ENCODE peak calls at places on chromosomes 6 and 20, in ten cellular contexts. D, B, J, V, H, R, T, L, Y and U are unnamed samples.

GRCh38 chr6:104123227-104123626 is 736.5 kb downstream of the HACE1 start:
- DNase-seq in D (no peak), B (no peak), J (no peak), V (no peak), H (no peak), R (no peak), T (no peak), L (no peak), Y (no peak), U (no peak)

GRCh38 chr6:1589208-1589607 is 20.5 kb upstream of the FOXC1 start:
- DNase-seq in D (no peak), B (no peak), J (no peak), V (no peak), H (no peak), R (no peak), T (no peak), L (no peak), Y (no peak), U (no peak)

GRCh38 chr6:26363882-26364825 is 844 bp upstream of the BTN3A2 start:
- DNase-seq in D (peak; percentile 45), B (no peak), J (no peak), V (peak; percentile 24), H (no peak), R (peak; percentile 24), T (peak; percentile 39), L (no peak), Y (peak; percentile 28), U (no peak)

GRCh38 chr6:70685494-70686180 is 18.0 kb downstream of the SMAP1 start:
- DNase-seq in D (no peak), B (no peak), J (no peak), V (no peak), H (no peak), R (no peak), T (peak; percentile 6), L (no peak), Y (no peak), U (no peak)

GRCh38 chr20:5970381-5970780 is 19.9 kb downstream of the MCM8 start:
- DNase-seq in D (no peak), B (no peak), J (no peak), V (no peak), H (no peak), R (no peak), T (no peak), L (no peak), Y (no peak), U (no peak)

GRCh38 chr20:63773571-63774347 is 34.2 kb downstream of the SLC2A4RG start:
- DNase-seq in D (no peak), B (no peak), J (no peak), V (no peak), H (no peak), R (no peak), T (no peak), L (no peak), Y (no peak), U (no peak)

GRCh38 chr6:10414766-10415592 is at the start of gene TFAP2A:
- DNase-seq in D (peak; percentile 90), B (no peak), J (no peak), V (no peak), H (no peak), R (peak; percentile 16), T (peak; percentile 91), L (no peak), Y (peak; percentile 57), U (peak; percentile 28)

GRCh38 chr20:58992911-58993310 is 11.9 kb downstream of the NELFCD start:
- DNase-seq in D (no peak), B (no peak), J (no peak), V (no peak), H (no peak), R (no peak), T (no peak), L (no peak), Y (no peak), U (no peak)

GRCh38 chr6:47071681-47072080 is 29.5 kb upstream of the ADGRF1 start:
- DNase-seq in D (no peak), B (no peak), J (no peak), V (no peak), H (no peak), R (no peak), T (no peak), L (no peak), Y (no peak), U (no peak)

GRCh38 chr6:47075741-47076421 is 33.7 kb upstream of the ADGRF1 start:
- DNase-seq in D (no peak), B (no peak), J (no peak), V (no peak), H (no peak), R (no peak), T (no peak), L (no peak), Y (no peak), U (no peak)

GRCh38 chr6:47075168-47075567 is 33.0 kb upstream of the ADGRF1 start:
- DNase-seq in D (no peak), B (no peak), J (no peak), V (no peak), H (no peak), R (no peak), T (no peak), L (no peak), Y (no peak), U (no peak)

GRCh38 chr6:47072667-47073066 is 30.5 kb upstream of the ADGRF1 start:
- DNase-seq in D (no peak), B (no peak), J (no peak), V (no peak), H (no peak), R (no peak), T (no peak), L (no peak), Y (no peak), U (no peak)

DNA sequence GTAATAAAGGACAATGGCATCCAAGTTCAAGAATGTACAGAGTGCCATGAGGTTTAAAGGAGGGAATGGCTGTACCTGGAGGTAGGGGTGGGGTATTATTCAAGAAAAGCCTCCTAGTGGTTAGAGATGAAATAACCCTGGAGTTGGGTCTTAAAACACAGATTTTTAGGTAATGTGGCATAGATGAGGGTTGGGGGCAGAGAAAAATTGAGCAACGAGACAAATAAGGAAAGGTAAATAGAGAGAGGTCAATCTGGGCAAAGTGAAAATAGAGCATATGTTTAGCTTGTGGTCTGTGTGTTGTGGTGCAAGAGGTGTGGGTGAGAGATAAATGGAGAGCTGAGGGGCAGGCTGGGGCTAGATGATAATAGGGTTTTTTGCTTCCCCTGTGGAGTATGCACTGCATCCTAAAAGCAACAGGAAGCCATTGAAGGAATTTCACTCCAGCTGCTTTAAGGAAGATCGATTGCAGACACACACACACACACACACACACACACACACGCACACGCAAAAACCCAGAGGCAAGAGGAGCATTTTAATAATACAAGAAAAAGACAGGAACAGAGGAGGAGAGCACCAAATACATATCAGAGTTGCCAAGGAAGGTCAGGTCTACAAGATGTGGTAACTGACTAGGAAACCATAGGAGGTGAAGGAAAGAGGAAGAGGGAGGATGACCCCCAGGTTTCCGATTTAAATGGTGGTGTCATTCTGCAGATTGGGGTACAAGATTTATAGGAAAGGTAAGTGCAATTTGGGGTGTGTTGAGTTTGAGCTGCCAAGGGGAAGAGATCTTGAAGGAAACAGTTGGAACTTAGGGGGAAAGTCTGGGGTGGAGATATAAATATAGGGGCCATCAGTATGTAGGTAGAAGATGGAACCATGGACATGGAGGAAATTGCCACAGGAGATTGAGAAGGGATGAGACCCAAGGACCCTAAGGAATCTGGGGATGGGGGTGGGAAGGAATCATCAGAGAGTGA is 31.3 kb upstream of the ADGRF1 start:
- DNase-seq in D (no peak), B (no peak), J (no peak), V (no peak), H (no peak), R (no peak), T (peak; percentile 41), L (no peak), Y (no peak), U (no peak)
- TF ChIP-seq CTCF in D (no peak), B (no peak), J (no peak), V (no peak), H (peak; percentile 48), R (peak; percentile 49), T (peak; percentile 69), L (peak; percentile 9), Y (peak; percentile 27), U (no peak)

DNA sequence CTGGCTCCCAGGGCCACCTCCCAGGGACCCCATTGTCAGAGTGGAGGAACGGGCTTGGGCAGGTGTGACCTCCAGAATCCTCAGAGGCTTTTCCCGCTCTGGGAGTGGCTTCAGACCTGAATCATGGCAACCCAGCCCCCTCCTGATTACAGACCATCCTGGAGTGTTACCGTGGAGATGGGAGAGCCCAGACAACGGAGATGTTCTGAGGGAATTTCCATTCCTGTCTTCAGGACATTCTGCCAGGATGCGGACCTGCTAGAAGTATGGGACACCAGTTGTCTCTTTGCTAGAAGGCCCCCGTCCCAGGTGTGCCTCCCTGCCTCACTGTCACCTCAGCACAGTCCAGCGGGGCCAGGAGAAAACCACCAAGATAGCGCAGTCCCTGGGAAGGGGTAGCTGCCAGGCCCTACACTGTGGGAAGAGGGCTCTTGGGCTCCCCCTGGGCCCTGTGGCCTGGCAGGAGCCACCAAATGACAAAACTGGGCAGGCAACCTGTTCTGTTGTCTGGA is 109.9 kb downstream of the PSMB1 start:
- DNase-seq in D (no peak), B (peak; percentile 11), J (no peak), V (no peak), H (no peak), R (no peak), T (no peak), L (no peak), Y (no peak), U (no peak)
- TF ChIP-seq CTCF in D (no peak), B (no peak), J (no peak), V (no peak), H (peak; percentile 32), R (peak; percentile 45), T (peak; percentile 32), L (no peak), Y (no peak), U (no peak)

GRCh38 chr6:55445648-55446204 is 118.5 kb downstream of the GFRAL start:
- DNase-seq in D (peak; percentile 60), B (no peak), J (no peak), V (no peak), H (no peak), R (peak; percentile 18), T (peak; percentile 58), L (no peak), Y (peak; percentile 28), U (peak; percentile 10)

GRCh38 chr6:55443238-55444134 is 116.2 kb downstream of the GFRAL start:
- DNase-seq in D (no peak), B (no peak), J (no peak), V (no peak), H (no peak), R (no peak), T (no peak), L (no peak), Y (no peak), U (no peak)

GRCh38 chr6:55450007-55450406 is 122.7 kb downstream of the GFRAL start:
- DNase-seq in D (peak; percentile 56), B (no peak), J (no peak), V (no peak), H (no peak), R (no peak), T (no peak), L (no peak), Y (peak; percentile 4), U (no peak)

GRCh38 chr6:55448446-55448845 is 121.2 kb downstream of the GFRAL start:
- DNase-seq in D (peak; percentile 27), B (no peak), J (no peak), V (no peak), H (no peak), R (no peak), T (no peak), L (no peak), Y (peak; percentile 26), U (no peak)

DNA sequence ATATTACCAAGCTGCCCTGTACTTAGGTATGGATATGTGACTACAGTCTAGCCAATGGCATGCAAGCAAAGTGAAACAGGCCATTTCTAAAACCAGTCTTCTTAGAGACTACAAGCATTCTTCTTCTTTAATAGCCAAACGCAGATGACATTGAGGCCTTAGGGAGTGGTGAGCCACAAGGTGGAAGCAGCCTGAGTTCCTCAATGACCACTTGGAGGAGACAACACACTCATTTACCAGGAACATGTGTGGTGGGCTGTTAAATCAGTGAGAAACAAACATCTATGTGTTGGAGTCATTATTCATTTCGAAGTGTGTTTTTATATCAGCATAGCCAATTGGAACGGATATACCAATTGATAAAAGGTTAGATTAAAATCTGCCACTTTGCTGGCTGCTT is 122.0 kb downstream of the GFRAL start:
- DNase-seq in D (no peak), B (no peak), J (no peak), V (no peak), H (peak; percentile 12), R (no peak), T (peak; percentile 41), L (peak; percentile 6), Y (no peak), U (no peak)
- TF ChIP-seq CTCF in D (no peak), B (no peak), J (no peak), V (no peak), H (peak; percentile 50), R (peak; percentile 40), T (peak; percentile 61), L (no peak), Y (no peak), U (no peak)

DNA sequence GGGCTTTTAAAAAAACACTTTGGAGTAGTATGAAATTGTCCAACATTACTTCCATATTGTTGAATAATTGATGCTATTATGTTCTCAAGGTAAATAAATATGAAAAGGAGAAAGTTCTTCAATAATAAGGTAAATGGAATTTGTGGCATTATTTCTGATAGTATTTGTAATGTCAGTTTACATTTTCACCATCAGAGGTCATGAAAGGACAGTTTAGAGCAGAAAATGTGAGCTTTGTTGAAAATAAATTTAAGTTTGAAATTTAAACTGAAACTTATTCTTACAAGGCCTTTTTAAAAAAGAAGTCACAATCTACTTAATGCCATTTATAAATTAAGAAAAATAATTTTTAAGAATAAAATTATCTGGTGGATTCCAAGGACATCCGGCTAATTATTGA is 15.8 kb upstream of the CEP162 start:
- DNase-seq in D (peak; percentile 56), B (no peak), J (no peak), V (no peak), H (no peak), R (no peak), T (no peak), L (no peak), Y (peak; percentile 18), U (no peak)
- TF ChIP-seq CTCF in D (no peak), B (no peak), J (no peak), V (no peak), H (no peak), R (no peak), T (no peak), L (no peak), Y (peak; percentile 55), U (no peak)